ENCODE peak calls at places on chromosome 4, in four cellular contexts. K is neural progenitor cell, I is NCI-H1105 treated with DMSO at 0.1 percent for 48 hours, Z is LoVo. O is an unnamed sample.

GRCh38 chr4:98510757-98511517 is 147.5 kb downstream of the TSPAN5 start:
- DNase-seq in Z (no peak), I (no peak), K (no peak), O (no peak)

GRCh38 chr4:6674500-6675149 is 19.1 kb upstream of the S100P start:
- DNase-seq in I (peak; percentile 48), Z (peak; percentile 68), K (peak; percentile 40), O (peak; percentile 74)

GRCh38 chr4:176153124-176153523 is 42.3 kb downstream of the SPATA4 start:
- DNase-seq in Z (no peak), I (no peak), K (no peak), O (no peak)

GRCh38 chr4:84856468-84856867 is 110.0 kb downstream of the WDFY3 start:
- DNase-seq in I (no peak), Z (no peak), K (peak; percentile 63), O (no peak)

GRCh38 chr4:40269133-40269532 is 66.0 kb upstream of the CHRNA9 start:
- DNase-seq in I (no peak), K (no peak), Z (no peak), O (no peak)

GRCh38 chr4:111792592-111792991 is 352.7 kb upstream of the FAM241A start:
- DNase-seq in Z (no peak), K (no peak), I (no peak), O (no peak)

GRCh38 chr4:1194028-1194900 is 21.9 kb upstream of the SPON2 start:
- DNase-seq in K (no peak), I (no peak), Z (no peak), O (no peak)

GRCh38 chr4:26069218-26069617 is 155.2 kb downstream of the SMIM20 start:
- DNase-seq in K (peak; percentile 78), I (no peak), Z (no peak), O (peak; percentile 10)

GRCh38 chr4:112523764-112524505 is 8.0 kb upstream of the NEUROG2 start:
- DNase-seq in K (peak; percentile 95), I (peak; percentile 62), Z (peak; percentile 84), O (peak; percentile 50)

GRCh38 chr4:47729086-47729763 is 108.6 kb downstream of the CORIN start:
- DNase-seq in I (no peak), K (no peak), Z (no peak), O (no peak)

GRCh38 chr4:123505457-123506310 is 109.1 kb downstream of the SPRY1 start:
- DNase-seq in Z (peak; percentile 42), K (peak; percentile 90), I (peak; percentile 49), O (peak; percentile 26)

GRCh38 chr4:55499495-55499894 is 47.2 kb downstream of the CLOCK start:
- DNase-seq in I (no peak), K (peak; percentile 44), Z (no peak), O (no peak)

GRCh38 chr4:72919937-72920336 is 149.6 kb downstream of the COX18 start:
- DNase-seq in K (no peak), Z (no peak), I (no peak), O (no peak)

GRCh38 chr4:100816646-100817045 is 298.8 kb upstream of the EMCN start:
- DNase-seq in K (no peak), I (peak; percentile 23), Z (peak; percentile 2), O (no peak)

GRCh38 chr4:17515724-17516407 is 901 bp downstream of the CLRN2 start:
- DNase-seq in K (no peak), Z (no peak), I (no peak), O (no peak)

GRCh38 chr4:187059895-187060294 is 336.2 kb upstream of the FAT1 start:
- DNase-seq in I (no peak), Z (no peak), K (no peak), O (no peak)

GRCh38 chr4:145861331-145862318 is 77.0 kb downstream of the ZNF827 start:
- DNase-seq in Z (no peak), I (no peak), K (no peak), O (no peak)

GRCh38 chr4:142548491-142548890 is 297.6 kb downstream of the INPP4B start:
- DNase-seq in Z (no peak), K (no peak), I (no peak), O (no peak)

GRCh38 chr4:149823770-149824221 is 8.2 kb upstream of the IQCM start:
- DNase-seq in I (no peak), Z (peak; percentile 4), K (no peak), O (no peak)

GRCh38 chr4:151783867-151784266 is 23.1 kb upstream of the GATB start:
- DNase-seq in I (no peak), K (no peak), Z (no peak), O (no peak)

GRCh38 chr4:102736636-102737549 is 23.9 kb downstream of the MANBA start:
- DNase-seq in K (no peak), I (no peak), Z (peak; percentile 87), O (no peak)

GRCh38 chr4:7186081-7186480 is 6.3 kb upstream of the SORCS2 start:
- DNase-seq in Z (no peak), K (peak; percentile 55), I (peak; percentile 8), O (peak; percentile 19)

GRCh38 chr4:174324725-174325124 is 41.0 kb downstream of the CEP44 start:
- DNase-seq in I (no peak), K (no peak), Z (no peak), O (no peak)

GRCh38 chr4:1047106-1047975 is 35.9 kb downstream of the FGFRL1 start:
- DNase-seq in K (peak; percentile 1), Z (no peak), I (no peak), O (peak; percentile 62)

GRCh38 chr4:41935652-41936021 is 408 bp downstream of the TMEM33 start:
- DNase-seq in I (peak; percentile 9), K (no peak), Z (peak; percentile 28), O (no peak)

GRCh38 chr4:38046735-38047487 is 86.7 kb downstream of the PTTG2 start:
- DNase-seq in K (peak; percentile 51), Z (no peak), I (no peak), O (no peak)

GRCh38 chr4:20256381-20256881 is 4.7 kb downstream of the SLIT2 start:
- DNase-seq in Z (no peak), I (no peak), K (no peak), O (no peak)

GRCh38 chr4:99615210-99615834 is 40.7 kb downstream of the MTTP start:
- DNase-seq in Z (no peak), I (no peak), K (no peak), O (no peak)

GRCh38 chr4:140049024-140049923 is 104.7 kb downstream of the MAML3 start:
- DNase-seq in Z (peak; percentile 57), K (peak; percentile 80), I (peak; percentile 93), O (peak; percentile 81)

GRCh38 chr4:128649161-128649560 is 160.3 kb upstream of the JADE1 start:
- DNase-seq in I (no peak), K (no peak), Z (no peak), O (no peak)

GRCh38 chr4:143559757-143560147 is 46.2 kb downstream of the SMARCA5 start:
- DNase-seq in Z (no peak), K (no peak), I (peak; percentile 48), O (no peak)

GRCh38 chr4:151256134-151256533 is 20.8 kb upstream of the PRSS48 start:
- DNase-seq in K (no peak), Z (no peak), I (no peak), O (peak; percentile 49)

GRCh38 chr4:7538518-7538917 is 103.8 kb upstream of the PSAPL1 start:
- DNase-seq in K (no peak), Z (no peak), I (no peak), O (no peak)

GRCh38 chr4:54487491-54487890 is 170.3 kb upstream of the KIT start:
- DNase-seq in K (no peak), I (no peak), Z (no peak), O (no peak)

GRCh38 chr4:172892300-172892699 is 276.3 kb upstream of the GALNT7 start:
- DNase-seq in Z (peak; percentile 18), K (peak; percentile 15), I (no peak), O (peak; percentile 16)

GRCh38 chr4:6753103-6753560 is 29.4 kb upstream of the KIAA0232 start:
- DNase-seq in K (peak; percentile 61), I (no peak), Z (no peak), O (peak; percentile 67)

GRCh38 chr4:104907991-104908390 is 238.7 kb upstream of the TET2 start:
- DNase-seq in Z (no peak), I (no peak), K (no peak), O (no peak)

O was measured in small intestine.